ENCODE peak calls at places on chromosome 16, in nine cellular contexts. U is dorsolateral prefrontal cortex, X is iris pigment epithelial cell, I is GM23248, O is activated B cell treated with CpG ODN at 0.5 μM for 24 hours, H is AG09319, P is NCI-H2081, B is A549, Q is heart right ventricle. J is an unnamed sample.

GRCh38 chr16:53892155-53892554 is 188.2 kb downstream of the FTO start:
- DNase-seq in U (no peak), X (peak; percentile 70), I (peak; percentile 70), O (no peak), H (no peak), P (peak; percentile 32), B (peak; percentile 62), Q (peak; percentile 55), J (peak; percentile 73)

GRCh38 chr16:55494994-55495421 is 13.9 kb upstream of the LPCAT2 start:
- DNase-seq in U (no peak), X (peak; percentile 81), I (peak; percentile 93), O (no peak), H (peak; percentile 81), P (no peak), B (peak; percentile 62), Q (peak; percentile 68), J (peak; percentile 98)

GRCh38 chr16:62201911-62202310 is 165.7 kb upstream of the CDH8 start:
- DNase-seq in U (no peak), X (no peak), I (no peak), O (no peak), H (no peak), P (no peak), B (no peak), Q (no peak), J (no peak)

GRCh38 chr16:81796585-81797346 is 17.7 kb downstream of the PLCG2 start:
- DNase-seq in U (no peak), X (no peak), I (peak; percentile 7), O (no peak), H (no peak), P (no peak), B (no peak), Q (no peak), J (no peak)

GRCh38 chr16:19898924-19899604 is 14.4 kb upstream of the GPRC5B start:
- DNase-seq in U (no peak), X (peak; percentile 55), I (peak; percentile 64), O (no peak), H (no peak), P (peak; percentile 53), B (peak; percentile 66), Q (peak; percentile 44), J (peak; percentile 60)

GRCh38 chr16:28324235-28324886 is 32.0 kb downstream of the SBK1 start:
- DNase-seq in U (no peak), X (no peak), I (no peak), O (no peak), H (no peak), P (no peak), B (peak; percentile 31), Q (peak; percentile 1), J (no peak)

GRCh38 chr16:85316321-85316919 is 204.1 kb upstream of the CIBAR2 start:
- DNase-seq in U (no peak), X (peak; percentile 54), I (peak; percentile 72), O (no peak), H (no peak), P (peak; percentile 50), B (peak; percentile 76), Q (peak; percentile 51), J (peak; percentile 43)

GRCh38 chr16:17125671-17126070 is 345.1 kb downstream of the XYLT1 start:
- DNase-seq in U (no peak), X (no peak), I (peak; percentile 25), O (no peak), H (no peak), P (no peak), B (no peak), Q (no peak), J (peak; percentile 31)

GRCh38 chr16:54526916-54527315 is 240.3 kb upstream of the IRX3 start:
- DNase-seq in U (no peak), X (no peak), I (peak; percentile 79), O (no peak), H (no peak), P (no peak), B (no peak), Q (no peak), J (peak; percentile 25)

GRCh38 chr16:60686824-60687223 is 1349.4 kb downstream of the CDH8 start:
- DNase-seq in U (no peak), X (no peak), I (no peak), O (no peak), H (no peak), P (no peak), B (no peak), Q (no peak), J (no peak)

GRCh38 chr16:67451061-67451703 is 20.3 kb downstream of the HSD11B2 start:
- DNase-seq in U (no peak), X (no peak), I (no peak), O (no peak), H (no peak), P (no peak), B (no peak), Q (no peak), J (no peak)

GRCh38 chr16:68187505-68187904 is 48.4 kb downstream of the ESRP2 start:
- DNase-seq in U (no peak), X (no peak), I (no peak), O (no peak), H (no peak), P (no peak), B (no peak), Q (no peak), J (no peak)

GRCh38 chr16:71895679-71896385 is 501 bp downstream of the IST1 start:
- DNase-seq in U (no peak), X (peak; percentile 60), I (peak; percentile 68), O (no peak), H (no peak), P (no peak), B (peak; percentile 63), Q (peak; percentile 29), J (peak; percentile 61)

GRCh38 chr16:57744646-57744903 is 9.0 kb downstream of the KATNB1 start:
- DNase-seq in U (no peak), X (no peak), I (no peak), O (no peak), H (no peak), P (no peak), B (no peak), Q (no peak), J (no peak)

GRCh38 chr16:9053006-9053601 is 38.3 kb upstream of the HAPSTR1 start:
- DNase-seq in U (peak; percentile 48), X (peak; percentile 84), I (peak; percentile 62), O (no peak), H (no peak), P (no peak), B (peak; percentile 95), Q (peak; percentile 67), J (peak; percentile 67)

GRCh38 chr16:80346160-80346632 is 194.6 kb upstream of the DYNLRB2 start:
- DNase-seq in U (no peak), X (no peak), I (peak; percentile 52), O (no peak), H (peak; percentile 10), P (no peak), B (no peak), Q (no peak), J (peak; percentile 64)

GRCh38 chr16:81266680-81267095 is 28.2 kb downstream of the BCO1 start:
- DNase-seq in U (no peak), X (no peak), I (no peak), O (no peak), H (no peak), P (no peak), B (no peak), Q (no peak), J (no peak)

GRCh38 chr16:68090526-68090925 is 5.4 kb downstream of the NFATC3 start:
- DNase-seq in U (no peak), X (no peak), I (no peak), O (no peak), H (no peak), P (no peak), B (no peak), Q (no peak), J (no peak)

GRCh38 chr16:81238296-81239011 is at the start of gene BCO1:
- DNase-seq in U (no peak), X (peak; percentile 76), I (peak; percentile 68), O (no peak), H (peak; percentile 22), P (peak; percentile 6), B (peak; percentile 63), Q (no peak), J (peak; percentile 47)

GRCh38 chr16:3112058-3112880 is at the start of gene ZNF205:
- DNase-seq in U (peak; percentile 67), X (peak; percentile 68), I (peak; percentile 76), O (no peak), H (no peak), P (peak; percentile 92), B (peak; percentile 85), Q (peak; percentile 79), J (peak; percentile 67)

GRCh38 chr16:3467920-3468319 is 24.4 kb downstream of the NAA60 start:
- DNase-seq in U (no peak), X (peak; percentile 67), I (peak; percentile 43), O (no peak), H (no peak), P (no peak), B (no peak), Q (no peak), J (peak; percentile 25)

GRCh38 chr16:57186630-57187507 is 740 bp downstream of the RSPRY1 start:
- DNase-seq in U (no peak), X (peak; percentile 37), I (peak; percentile 74), O (peak; percentile 20), H (no peak), P (peak; percentile 27), B (peak; percentile 22), Q (no peak), J (peak; percentile 45)

GRCh38 chr16:77499373-77500285 is 64.8 kb upstream of the ADAMTS18 start:
- DNase-seq in U (no peak), X (peak; percentile 79), I (peak; percentile 68), O (no peak), H (peak; percentile 27), P (no peak), B (peak; percentile 36), Q (peak; percentile 29), J (peak; percentile 56)

GRCh38 chr16:29962344-29962994 is 590 bp downstream of the TMEM219 start:
- DNase-seq in U (no peak), X (peak; percentile 56), I (peak; percentile 58), O (no peak), H (no peak), P (no peak), B (peak; percentile 30), Q (peak; percentile 41), J (peak; percentile 45)

GRCh38 chr16:87057951-87058560 is 259.1 kb downstream of the C16orf95 start:
- DNase-seq in U (no peak), X (no peak), I (no peak), O (no peak), H (no peak), P (no peak), B (no peak), Q (no peak), J (no peak)

GRCh38 chr16:88970539-88971065 is 6.4 kb downstream of the CBFA2T3 start:
- DNase-seq in U (no peak), X (no peak), I (no peak), O (no peak), H (no peak), P (no peak), B (no peak), Q (no peak), J (no peak)

GRCh38 chr16:15757630-15758251 is 99.1 kb downstream of the MYH11 start:
- DNase-seq in U (no peak), X (no peak), I (no peak), O (no peak), H (no peak), P (no peak), B (no peak), Q (no peak), J (no peak)

GRCh38 chr16:56990407-56991286 is 1.3 kb downstream of the NLRC5 start:
- DNase-seq in U (no peak), X (no peak), I (peak; percentile 34), O (peak; percentile 12), H (no peak), P (no peak), B (no peak), Q (no peak), J (no peak)

GRCh38 chr16:58727028-58727781 is 6.9 kb downstream of the GOT2 start:
- DNase-seq in U (no peak), X (no peak), I (peak; percentile 2), O (no peak), H (no peak), P (no peak), B (no peak), Q (no peak), J (no peak)

GRCh38 chr16:53449816-53450517 is 15.7 kb downstream of the RBL2 start:
- DNase-seq in U (no peak), X (no peak), I (no peak), O (no peak), H (no peak), P (no peak), B (no peak), Q (no peak), J (no peak)

GRCh38 chr16:88799569-88800276 is 3.9 kb upstream of the CDT1 start:
- DNase-seq in U (no peak), X (no peak), I (no peak), O (no peak), H (no peak), P (no peak), B (no peak), Q (no peak), J (no peak)

J was measured in AG10803.